ENCODE peak calls at places on chromosomes 2 and 18, in nine cellular contexts. One of them, this sample, is unnamed.

GRCh38 chr2:128602699-128603101 is 284.0 kb upstream of the HS6ST1 start:
- DNase-seq in AG09319: no peak
- DNase-seq in effector CD4-positive, alpha-beta T cell: no peak
- DNase-seq in right cardiac atrium: no peak
- DNase-seq in globus pallidus: no peak
- DNase-seq in NCI-H226: no peak
- DNase-seq in astrocyte of the spinal cord: no peak
- DNase-seq in mesenteric fat pad: peak; percentile 59
- DNase-seq in HT1080: no peak
- DNase-seq in this sample: no peak

GRCh38 chr18:61091379-61091778 is 241.9 kb upstream of the CDH20 start:
- DNase-seq in mesenteric fat pad: no peak
- DNase-seq in globus pallidus: no peak
- DNase-seq in right cardiac atrium: no peak
- DNase-seq in HT1080: no peak
- DNase-seq in astrocyte of the spinal cord: no peak
- DNase-seq in AG09319: no peak
- DNase-seq in effector CD4-positive, alpha-beta T cell: no peak
- DNase-seq in NCI-H226: no peak
- DNase-seq in this sample: no peak

GRCh38 chr2:68253211-68254068 is 1.1 kb upstream of the PPP3R1 start:
- DNase-seq in NCI-H226: no peak
- DNase-seq in HT1080: peak; percentile 48
- DNase-seq in mesenteric fat pad: no peak
- DNase-seq in right cardiac atrium: no peak
- DNase-seq in astrocyte of the spinal cord: peak; percentile 55
- DNase-seq in effector CD4-positive, alpha-beta T cell: no peak
- DNase-seq in globus pallidus: no peak
- DNase-seq in AG09319: no peak
- DNase-seq in this sample: peak; percentile 32

GRCh38 chr2:151721161-151721560 is 13.1 kb downstream of the NEB start:
- DNase-seq in HT1080: no peak
- DNase-seq in right cardiac atrium: no peak
- DNase-seq in astrocyte of the spinal cord: no peak
- DNase-seq in NCI-H226: no peak
- DNase-seq in AG09319: no peak
- DNase-seq in effector CD4-positive, alpha-beta T cell: no peak
- DNase-seq in globus pallidus: no peak
- DNase-seq in mesenteric fat pad: no peak
- DNase-seq in this sample: no peak

GRCh38 chr2:54497738-54498680 is 41.9 kb downstream of the SPTBN1 start:
- DNase-seq in right cardiac atrium: no peak
- DNase-seq in mesenteric fat pad: no peak
- DNase-seq in NCI-H226: no peak
- DNase-seq in HT1080: no peak
- DNase-seq in globus pallidus: peak; percentile 63
- DNase-seq in AG09319: no peak
- DNase-seq in effector CD4-positive, alpha-beta T cell: no peak
- DNase-seq in astrocyte of the spinal cord: no peak
- DNase-seq in this sample: no peak

GRCh38 chr2:12607971-12608370 is 108.8 kb upstream of the TRIB2 start:
- DNase-seq in right cardiac atrium: no peak
- DNase-seq in effector CD4-positive, alpha-beta T cell: no peak
- DNase-seq in NCI-H226: no peak
- DNase-seq in HT1080: peak; percentile 69
- DNase-seq in mesenteric fat pad: no peak
- DNase-seq in globus pallidus: no peak
- DNase-seq in AG09319: no peak
- DNase-seq in astrocyte of the spinal cord: peak; percentile 23
- DNase-seq in this sample: no peak

GRCh38 chr18:59208602-59209001 is 11.4 kb upstream of the GRP start:
- DNase-seq in right cardiac atrium: no peak
- DNase-seq in AG09319: no peak
- DNase-seq in HT1080: peak; percentile 24
- DNase-seq in globus pallidus: no peak
- DNase-seq in effector CD4-positive, alpha-beta T cell: no peak
- DNase-seq in astrocyte of the spinal cord: no peak
- DNase-seq in mesenteric fat pad: no peak
- DNase-seq in NCI-H226: no peak
- DNase-seq in this sample: no peak

GRCh38 chr18:3669376-3669775 is 219.4 kb downstream of the TGIF1 start:
- DNase-seq in astrocyte of the spinal cord: no peak
- DNase-seq in AG09319: no peak
- DNase-seq in right cardiac atrium: no peak
- DNase-seq in NCI-H226: no peak
- DNase-seq in globus pallidus: no peak
- DNase-seq in mesenteric fat pad: no peak
- DNase-seq in effector CD4-positive, alpha-beta T cell: no peak
- DNase-seq in HT1080: no peak
- DNase-seq in this sample: no peak

GRCh38 chr2:160719116-160719515 is 225.5 kb upstream of the RBMS1 start:
- DNase-seq in NCI-H226: peak; percentile 31
- DNase-seq in globus pallidus: no peak
- DNase-seq in mesenteric fat pad: no peak
- DNase-seq in AG09319: no peak
- DNase-seq in astrocyte of the spinal cord: peak; percentile 56
- DNase-seq in effector CD4-positive, alpha-beta T cell: no peak
- DNase-seq in HT1080: peak; percentile 87
- DNase-seq in right cardiac atrium: no peak
- DNase-seq in this sample: no peak

GRCh38 chr2:162817921-162818320 is 20.6 kb downstream of the KCNH7 start:
- DNase-seq in right cardiac atrium: no peak
- DNase-seq in NCI-H226: no peak
- DNase-seq in HT1080: no peak
- DNase-seq in AG09319: no peak
- DNase-seq in astrocyte of the spinal cord: no peak
- DNase-seq in globus pallidus: no peak
- DNase-seq in mesenteric fat pad: no peak
- DNase-seq in effector CD4-positive, alpha-beta T cell: no peak
- DNase-seq in this sample: no peak

GRCh38 chr2:222424729-222425671 is 657 bp downstream of the SGPP2 start:
- DNase-seq in globus pallidus: no peak
- DNase-seq in astrocyte of the spinal cord: no peak
- DNase-seq in NCI-H226: no peak
- DNase-seq in HT1080: no peak
- DNase-seq in effector CD4-positive, alpha-beta T cell: peak; percentile 26
- DNase-seq in AG09319: no peak
- DNase-seq in right cardiac atrium: no peak
- DNase-seq in mesenteric fat pad: no peak
- DNase-seq in this sample: peak; percentile 55

GRCh38 chr2:30072250-30072842 is 74.5 kb upstream of the YPEL5 start:
- DNase-seq in NCI-H226: peak; percentile 38
- DNase-seq in effector CD4-positive, alpha-beta T cell: peak; percentile 39
- DNase-seq in astrocyte of the spinal cord: peak; percentile 67
- DNase-seq in HT1080: peak; percentile 72
- DNase-seq in globus pallidus: peak; percentile 69
- DNase-seq in mesenteric fat pad: no peak
- DNase-seq in right cardiac atrium: peak; percentile 48
- DNase-seq in AG09319: peak; percentile 40
- DNase-seq in this sample: peak; percentile 55

GRCh38 chr2:62194558-62195420 is 1.1 kb upstream of the B3GNT2 start:
- DNase-seq in NCI-H226: no peak
- DNase-seq in HT1080: no peak
- DNase-seq in globus pallidus: no peak
- DNase-seq in AG09319: no peak
- DNase-seq in mesenteric fat pad: no peak
- DNase-seq in astrocyte of the spinal cord: no peak
- DNase-seq in right cardiac atrium: peak; percentile 41
- DNase-seq in effector CD4-positive, alpha-beta T cell: no peak
- DNase-seq in this sample: no peak

GRCh38 chr2:36963106-36963505 is 3.2 kb downstream of the STRN start:
- DNase-seq in globus pallidus: no peak
- DNase-seq in HT1080: no peak
- DNase-seq in right cardiac atrium: no peak
- DNase-seq in effector CD4-positive, alpha-beta T cell: no peak
- DNase-seq in mesenteric fat pad: no peak
- DNase-seq in NCI-H226: no peak
- DNase-seq in astrocyte of the spinal cord: no peak
- DNase-seq in AG09319: no peak
- DNase-seq in this sample: no peak

GRCh38 chr2:26471766-26472706 is 5.9 kb downstream of the OTOF start:
- DNase-seq in right cardiac atrium: no peak
- DNase-seq in astrocyte of the spinal cord: no peak
- DNase-seq in HT1080: no peak
- DNase-seq in effector CD4-positive, alpha-beta T cell: no peak
- DNase-seq in NCI-H226: no peak
- DNase-seq in mesenteric fat pad: no peak
- DNase-seq in AG09319: no peak
- DNase-seq in globus pallidus: no peak
- DNase-seq in this sample: no peak

GRCh38 chr2:28381225-28382180 is 11.2 kb upstream of the FOSL2 start:
- DNase-seq in NCI-H226: no peak
- DNase-seq in globus pallidus: no peak
- DNase-seq in mesenteric fat pad: no peak
- DNase-seq in astrocyte of the spinal cord: no peak
- DNase-seq in right cardiac atrium: no peak
- DNase-seq in AG09319: no peak
- DNase-seq in HT1080: no peak
- DNase-seq in effector CD4-positive, alpha-beta T cell: no peak
- DNase-seq in this sample: no peak

GRCh38 chr2:231382116-231382515 is 13.4 kb upstream of the B3GNT7 start:
- DNase-seq in right cardiac atrium: no peak
- DNase-seq in NCI-H226: no peak
- DNase-seq in HT1080: no peak
- DNase-seq in effector CD4-positive, alpha-beta T cell: no peak
- DNase-seq in mesenteric fat pad: no peak
- DNase-seq in AG09319: no peak
- DNase-seq in globus pallidus: no peak
- DNase-seq in astrocyte of the spinal cord: no peak
- DNase-seq in this sample: no peak

GRCh38 chr2:133972786-133973185 is 281.1 kb upstream of the MGAT5 start:
- DNase-seq in astrocyte of the spinal cord: no peak
- DNase-seq in mesenteric fat pad: no peak
- DNase-seq in effector CD4-positive, alpha-beta T cell: no peak
- DNase-seq in right cardiac atrium: peak; percentile 22
- DNase-seq in globus pallidus: peak; percentile 42
- DNase-seq in HT1080: no peak
- DNase-seq in AG09319: peak; percentile 3
- DNase-seq in NCI-H226: no peak
- DNase-seq in this sample: no peak

GRCh38 chr2:202488671-202489070 is 112.5 kb downstream of the BMPR2 start:
- DNase-seq in NCI-H226: no peak
- DNase-seq in astrocyte of the spinal cord: no peak
- DNase-seq in right cardiac atrium: no peak
- DNase-seq in AG09319: no peak
- DNase-seq in mesenteric fat pad: no peak
- DNase-seq in globus pallidus: no peak
- DNase-seq in effector CD4-positive, alpha-beta T cell: no peak
- DNase-seq in HT1080: no peak
- DNase-seq in this sample: no peak

GRCh38 chr2:47354013-47354816 is 48.7 kb upstream of the MSH2 start:
- DNase-seq in effector CD4-positive, alpha-beta T cell: no peak
- DNase-seq in HT1080: peak; percentile 88
- DNase-seq in globus pallidus: no peak
- DNase-seq in right cardiac atrium: no peak
- DNase-seq in AG09319: no peak
- DNase-seq in NCI-H226: peak; percentile 54
- DNase-seq in mesenteric fat pad: peak; percentile 68
- DNase-seq in astrocyte of the spinal cord: peak; percentile 74
- DNase-seq in this sample: no peak

GRCh38 chr18:79896746-79897145 is 54.7 kb downstream of the SLC66A2 start:
- DNase-seq in globus pallidus: no peak
- DNase-seq in right cardiac atrium: no peak
- DNase-seq in mesenteric fat pad: no peak
- DNase-seq in HT1080: no peak
- DNase-seq in effector CD4-positive, alpha-beta T cell: no peak
- DNase-seq in astrocyte of the spinal cord: no peak
- DNase-seq in NCI-H226: no peak
- DNase-seq in AG09319: no peak
- DNase-seq in this sample: no peak

GRCh38 chr18:3703732-3704176 is 253.8 kb downstream of the TGIF1 start:
- DNase-seq in astrocyte of the spinal cord: peak; percentile 69
- DNase-seq in AG09319: peak; percentile 18
- DNase-seq in right cardiac atrium: peak; percentile 59
- DNase-seq in globus pallidus: peak; percentile 55
- DNase-seq in effector CD4-positive, alpha-beta T cell: no peak
- DNase-seq in mesenteric fat pad: no peak
- DNase-seq in HT1080: peak; percentile 64
- DNase-seq in NCI-H226: peak; percentile 55
- DNase-seq in this sample: no peak

GRCh38 chr2:191864623-191865521 is 18.0 kb upstream of the CAVIN2 start:
- DNase-seq in HT1080: no peak
- DNase-seq in AG09319: no peak
- DNase-seq in NCI-H226: no peak
- DNase-seq in effector CD4-positive, alpha-beta T cell: no peak
- DNase-seq in astrocyte of the spinal cord: peak; percentile 11
- DNase-seq in mesenteric fat pad: no peak
- DNase-seq in right cardiac atrium: no peak
- DNase-seq in globus pallidus: no peak
- DNase-seq in this sample: no peak

GRCh38 chr2:218852911-218853667 is 6.5 kb upstream of the WNT6 start:
- DNase-seq in AG09319: peak; percentile 15
- DNase-seq in effector CD4-positive, alpha-beta T cell: peak; percentile 60
- DNase-seq in globus pallidus: peak; percentile 35
- DNase-seq in right cardiac atrium: peak; percentile 52
- DNase-seq in NCI-H226: peak; percentile 28
- DNase-seq in astrocyte of the spinal cord: peak; percentile 55
- DNase-seq in mesenteric fat pad: no peak
- DNase-seq in HT1080: peak; percentile 32
- DNase-seq in this sample: peak; percentile 66

GRCh38 chr2:64629329-64629781 is 24.4 kb downstream of the SERTAD2 start:
- DNase-seq in effector CD4-positive, alpha-beta T cell: no peak
- DNase-seq in right cardiac atrium: no peak
- DNase-seq in HT1080: no peak
- DNase-seq in mesenteric fat pad: no peak
- DNase-seq in globus pallidus: no peak
- DNase-seq in AG09319: no peak
- DNase-seq in astrocyte of the spinal cord: no peak
- DNase-seq in NCI-H226: no peak
- DNase-seq in this sample: no peak

GRCh38 chr2:207847807-207848544 is 78.3 kb upstream of the FZD5 start:
- DNase-seq in HT1080: peak; percentile 64
- DNase-seq in globus pallidus: no peak
- DNase-seq in astrocyte of the spinal cord: peak; percentile 82
- DNase-seq in mesenteric fat pad: no peak
- DNase-seq in NCI-H226: peak; percentile 77
- DNase-seq in effector CD4-positive, alpha-beta T cell: no peak
- DNase-seq in right cardiac atrium: peak; percentile 32
- DNase-seq in AG09319: no peak
- DNase-seq in this sample: no peak

GRCh38 chr2:61017556-61018318 is at the start of the genes PEX13 and PUS10:
- DNase-seq in NCI-H226: peak; percentile 80
- DNase-seq in right cardiac atrium: peak; percentile 73
- DNase-seq in globus pallidus: peak; percentile 78
- DNase-seq in mesenteric fat pad: no peak
- DNase-seq in HT1080: peak; percentile 78
- DNase-seq in effector CD4-positive, alpha-beta T cell: peak; percentile 49
- DNase-seq in astrocyte of the spinal cord: no peak
- DNase-seq in AG09319: no peak
- DNase-seq in this sample: peak; percentile 67

GRCh38 chr18:45589559-45590041 is 25.7 kb upstream of the SLC14A2 start:
- DNase-seq in globus pallidus: peak; percentile 1
- DNase-seq in mesenteric fat pad: no peak
- DNase-seq in AG09319: peak; percentile 80
- DNase-seq in right cardiac atrium: peak; percentile 51
- DNase-seq in NCI-H226: no peak
- DNase-seq in astrocyte of the spinal cord: peak; percentile 98
- DNase-seq in HT1080: peak; percentile 84
- DNase-seq in effector CD4-positive, alpha-beta T cell: no peak
- DNase-seq in this sample: no peak